ENCODE peak calls at places on chromosomes 4 and X, in eight cellular contexts. One of them, this sample, is unnamed.

GRCh38 chr4:176139518-176139917 is 55.9 kb downstream of the SPATA4 start:
- DNase-seq in bronchial epithelial cell: no peak
- DNase-seq in AG10803: no peak
- DNase-seq in suprapubic skin: no peak
- DNase-seq in cardiac muscle cell: no peak
- DNase-seq in right cardiac atrium: no peak
- DNase-seq in fibroblast of mammary gland: no peak
- DNase-seq in CD4-positive, alpha-beta memory T cell: no peak
- DNase-seq in this sample: no peak

GRCh38 chrX:397575-397974 is 10.9 kb upstream of the PPP2R3B start:
- DNase-seq in cardiac muscle cell: peak
- DNase-seq in AG10803: peak
- DNase-seq in CD4-positive, alpha-beta memory T cell: no peak
- DNase-seq in right cardiac atrium: peak
- DNase-seq in suprapubic skin: no peak
- DNase-seq in fibroblast of mammary gland: peak
- DNase-seq in bronchial epithelial cell: no peak
- DNase-seq in this sample: peak

GRCh38 chr4:156929706-156930105 is 41.9 kb downstream of the PDGFC start:
- DNase-seq in suprapubic skin: no peak
- DNase-seq in fibroblast of mammary gland: peak
- DNase-seq in cardiac muscle cell: no peak
- DNase-seq in AG10803: no peak
- DNase-seq in right cardiac atrium: no peak
- DNase-seq in CD4-positive, alpha-beta memory T cell: no peak
- DNase-seq in bronchial epithelial cell: peak
- DNase-seq in this sample: no peak

GRCh38 chr4:82900016-82900334 is 560 bp upstream of the THAP9 start:
- DNase-seq in right cardiac atrium: no peak
- DNase-seq in suprapubic skin: no peak
- DNase-seq in bronchial epithelial cell: peak
- DNase-seq in fibroblast of mammary gland: no peak
- DNase-seq in AG10803: no peak
- DNase-seq in CD4-positive, alpha-beta memory T cell: no peak
- DNase-seq in cardiac muscle cell: no peak
- DNase-seq in this sample: no peak

GRCh38 chrX:10156199-10157031 is at the start of gene CLCN4:
- DNase-seq in fibroblast of mammary gland: peak
- DNase-seq in cardiac muscle cell: peak
- DNase-seq in right cardiac atrium: peak
- DNase-seq in bronchial epithelial cell: no peak
- DNase-seq in CD4-positive, alpha-beta memory T cell: no peak
- DNase-seq in AG10803: peak
- DNase-seq in suprapubic skin: no peak
- DNase-seq in this sample: peak

GRCh38 chr4:176439611-176440010 is 119.8 kb downstream of the SPCS3 start:
- DNase-seq in CD4-positive, alpha-beta memory T cell: no peak
- DNase-seq in fibroblast of mammary gland: no peak
- DNase-seq in cardiac muscle cell: no peak
- DNase-seq in AG10803: no peak
- DNase-seq in right cardiac atrium: no peak
- DNase-seq in bronchial epithelial cell: no peak
- DNase-seq in suprapubic skin: no peak
- DNase-seq in this sample: no peak

GRCh38 chr4:62740296-62740695 is 1540.2 kb downstream of the ADGRL3 start:
- DNase-seq in AG10803: no peak
- DNase-seq in cardiac muscle cell: no peak
- DNase-seq in right cardiac atrium: no peak
- DNase-seq in fibroblast of mammary gland: no peak
- DNase-seq in CD4-positive, alpha-beta memory T cell: no peak
- DNase-seq in bronchial epithelial cell: no peak
- DNase-seq in suprapubic skin: no peak
- DNase-seq in this sample: no peak

GRCh38 chrX:120753413-120754251 is 122.0 kb downstream of the CT47B1 start:
- DNase-seq in suprapubic skin: no peak
- DNase-seq in right cardiac atrium: no peak
- DNase-seq in bronchial epithelial cell: no peak
- DNase-seq in fibroblast of mammary gland: no peak
- DNase-seq in CD4-positive, alpha-beta memory T cell: no peak
- DNase-seq in AG10803: no peak
- DNase-seq in cardiac muscle cell: no peak
- DNase-seq in this sample: no peak

GRCh38 chr4:177283167-177283566 is 26.5 kb upstream of the NEIL3 start:
- DNase-seq in right cardiac atrium: no peak
- DNase-seq in CD4-positive, alpha-beta memory T cell: no peak
- DNase-seq in fibroblast of mammary gland: peak
- DNase-seq in cardiac muscle cell: no peak
- DNase-seq in suprapubic skin: no peak
- DNase-seq in bronchial epithelial cell: peak
- DNase-seq in AG10803: peak
- DNase-seq in this sample: no peak

GRCh38 chrX:120517936-120518335 is 42.8 kb downstream of the CUL4B start:
- DNase-seq in CD4-positive, alpha-beta memory T cell: no peak
- DNase-seq in suprapubic skin: no peak
- DNase-seq in fibroblast of mammary gland: peak
- DNase-seq in cardiac muscle cell: no peak
- DNase-seq in AG10803: peak
- DNase-seq in right cardiac atrium: no peak
- DNase-seq in bronchial epithelial cell: peak
- DNase-seq in this sample: no peak

GRCh38 chr4:174080361-174080760 is 203.1 kb downstream of the FBXO8 start:
- DNase-seq in bronchial epithelial cell: peak
- DNase-seq in right cardiac atrium: no peak
- DNase-seq in suprapubic skin: no peak
- DNase-seq in CD4-positive, alpha-beta memory T cell: no peak
- DNase-seq in cardiac muscle cell: no peak
- DNase-seq in fibroblast of mammary gland: peak
- DNase-seq in AG10803: peak
- DNase-seq in this sample: no peak

GRCh38 chrX:150680974-150681373 is 12.2 kb upstream of the MTMR1 start:
- DNase-seq in suprapubic skin: no peak
- DNase-seq in AG10803: no peak
- DNase-seq in fibroblast of mammary gland: peak
- DNase-seq in cardiac muscle cell: peak
- DNase-seq in right cardiac atrium: no peak
- DNase-seq in bronchial epithelial cell: peak
- DNase-seq in CD4-positive, alpha-beta memory T cell: no peak
- DNase-seq in this sample: peak

GRCh38 chr4:22743290-22743689 is 50.6 kb downstream of the GBA3 start:
- DNase-seq in right cardiac atrium: no peak
- DNase-seq in suprapubic skin: no peak
- DNase-seq in CD4-positive, alpha-beta memory T cell: no peak
- DNase-seq in cardiac muscle cell: no peak
- DNase-seq in bronchial epithelial cell: no peak
- DNase-seq in AG10803: no peak
- DNase-seq in fibroblast of mammary gland: no peak
- DNase-seq in this sample: no peak

DNA sequence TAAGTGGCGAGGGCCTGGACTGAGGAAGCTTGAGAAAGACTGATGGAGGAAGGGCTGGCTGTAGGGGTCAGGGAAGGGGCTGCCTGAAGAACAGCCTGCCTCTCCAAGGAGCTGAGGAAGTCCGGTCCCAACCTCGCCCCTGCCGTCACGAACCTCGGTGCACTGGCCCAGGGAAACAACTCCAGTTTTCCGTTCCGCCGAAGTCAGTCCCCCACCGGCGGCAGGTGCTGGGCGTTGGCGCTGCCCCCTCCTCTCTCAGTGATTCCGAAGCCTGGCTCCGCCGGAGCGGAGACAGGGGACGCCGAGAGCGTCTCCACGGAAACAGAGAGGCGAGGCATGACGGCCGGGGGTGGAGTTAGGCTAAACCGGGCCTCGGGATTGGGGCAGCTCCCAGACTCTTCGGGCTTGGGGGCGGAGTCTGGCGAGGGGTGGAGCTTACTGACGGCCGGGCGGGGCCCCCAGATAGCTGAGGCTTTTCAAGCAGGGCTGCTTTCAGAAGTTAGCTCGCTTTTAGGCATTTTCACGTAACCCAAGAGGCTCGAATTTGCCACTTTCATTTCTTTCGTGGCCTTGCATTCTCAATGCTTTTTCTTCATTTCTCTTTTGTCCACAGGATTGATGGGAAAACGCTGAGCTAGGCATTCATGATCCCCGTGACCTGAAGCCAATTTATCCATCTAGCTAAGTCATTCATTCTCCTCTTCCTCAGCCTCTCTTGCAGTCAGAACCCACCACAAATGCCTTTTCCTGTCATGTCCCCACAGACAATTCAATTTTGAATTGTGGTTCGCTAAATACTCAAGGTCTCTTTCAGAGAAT is at the start of gene TTC29:
- DNase-seq in suprapubic skin: peak
- DNase-seq in fibroblast of mammary gland: peak
- DNase-seq in bronchial epithelial cell: peak
- DNase-seq in CD4-positive, alpha-beta memory T cell: peak
- DNase-seq in right cardiac atrium: peak
- DNase-seq in AG10803: peak
- DNase-seq in cardiac muscle cell: peak
- DNase-seq in this sample: peak
- H3K4me3 ChIP-seq in suprapubic skin: peak
- H3K4me3 ChIP-seq in fibroblast of mammary gland: peak
- H3K4me3 ChIP-seq in bronchial epithelial cell: peak
- H3K4me3 ChIP-seq in CD4-positive, alpha-beta memory T cell: peak
- H3K4me3 ChIP-seq in right cardiac atrium: peak
- H3K4me3 ChIP-seq in AG10803: peak
- H3K4me3 ChIP-seq in cardiac muscle cell: peak
- H3K4me3 ChIP-seq in this sample: peak

DNA sequence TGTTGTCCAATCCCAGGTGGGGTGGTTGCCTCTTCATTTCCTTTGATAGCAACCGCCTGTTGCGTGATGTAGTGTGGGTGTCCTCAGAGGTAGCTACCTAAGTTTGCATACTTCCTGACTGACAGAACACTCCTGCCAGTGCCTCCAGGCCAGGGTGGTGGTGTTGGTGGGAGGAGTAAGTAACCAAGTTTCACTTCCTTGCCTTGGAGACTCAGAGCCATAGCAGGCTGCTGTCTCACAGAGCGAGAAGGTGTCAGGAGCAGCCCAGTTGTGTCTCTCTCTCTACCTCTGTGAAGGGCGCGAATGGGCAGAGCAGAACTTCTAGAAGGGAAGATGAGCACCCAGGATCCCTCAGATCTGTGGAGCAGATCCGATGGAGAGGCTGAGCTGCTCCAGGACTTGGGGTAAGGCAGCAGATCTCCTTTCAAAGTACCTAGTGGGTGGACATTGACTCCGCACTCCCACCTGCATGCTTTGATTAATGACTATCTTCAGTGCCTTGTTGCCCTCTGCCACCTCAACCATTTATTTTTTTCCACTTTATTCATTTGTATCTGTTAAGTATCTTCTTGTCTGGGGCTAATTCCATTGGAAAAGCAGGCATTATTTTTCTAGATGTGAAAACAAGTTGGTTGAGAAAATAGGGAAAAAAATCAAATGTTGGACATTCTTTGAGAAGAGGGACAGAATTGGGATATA is at the start of gene DAPP1:
- DNase-seq in fibroblast of mammary gland: no peak
- DNase-seq in right cardiac atrium: peak
- DNase-seq in AG10803: no peak
- DNase-seq in CD4-positive, alpha-beta memory T cell: peak
- DNase-seq in cardiac muscle cell: no peak
- DNase-seq in bronchial epithelial cell: peak
- DNase-seq in suprapubic skin: peak
- DNase-seq in this sample: no peak
- H3K4me3 ChIP-seq in fibroblast of mammary gland: no peak
- H3K4me3 ChIP-seq in right cardiac atrium: no peak
- H3K4me3 ChIP-seq in AG10803: no peak
- H3K4me3 ChIP-seq in CD4-positive, alpha-beta memory T cell: peak
- H3K4me3 ChIP-seq in cardiac muscle cell: no peak
- H3K4me3 ChIP-seq in bronchial epithelial cell: peak
- H3K4me3 ChIP-seq in suprapubic skin: peak
- H3K4me3 ChIP-seq in this sample: no peak

DNA sequence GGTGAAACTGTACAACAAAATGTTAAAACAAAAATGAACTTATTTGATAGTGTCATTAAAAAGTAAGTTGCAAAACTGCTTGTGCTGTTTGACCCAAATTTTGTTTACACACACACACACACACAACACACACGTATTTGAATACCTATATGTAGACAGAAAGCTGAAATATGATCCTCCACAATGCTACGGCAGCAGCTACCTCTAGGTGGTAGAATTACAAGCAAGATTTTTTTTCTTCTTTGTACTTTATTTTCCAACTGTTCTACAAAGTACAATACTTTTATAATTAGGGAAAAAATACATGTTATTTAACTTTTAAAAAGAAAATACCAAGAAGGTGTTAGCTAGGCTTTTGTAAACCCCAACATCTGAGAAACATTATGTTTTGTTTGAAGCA is 1.2 kb downstream of the CYTL1 start:
- DNase-seq in CD4-positive, alpha-beta memory T cell: no peak
- DNase-seq in cardiac muscle cell: no peak
- DNase-seq in AG10803: no peak
- DNase-seq in suprapubic skin: no peak
- DNase-seq in bronchial epithelial cell: no peak
- DNase-seq in right cardiac atrium: no peak
- DNase-seq in fibroblast of mammary gland: no peak
- DNase-seq in this sample: no peak
- H3K4me3 ChIP-seq in CD4-positive, alpha-beta memory T cell: no peak
- H3K4me3 ChIP-seq in cardiac muscle cell: no peak
- H3K4me3 ChIP-seq in AG10803: no peak
- H3K4me3 ChIP-seq in suprapubic skin: no peak
- H3K4me3 ChIP-seq in bronchial epithelial cell: no peak
- H3K4me3 ChIP-seq in right cardiac atrium: no peak
- H3K4me3 ChIP-seq in fibroblast of mammary gland: no peak
- H3K4me3 ChIP-seq in this sample: no peak

GRCh38 chrX:68832516-68833447 is 4.0 kb downstream of the EFNB1 start:
- DNase-seq in CD4-positive, alpha-beta memory T cell: no peak
- DNase-seq in right cardiac atrium: no peak
- DNase-seq in fibroblast of mammary gland: no peak
- DNase-seq in cardiac muscle cell: no peak
- DNase-seq in bronchial epithelial cell: no peak
- DNase-seq in AG10803: no peak
- DNase-seq in suprapubic skin: peak
- DNase-seq in this sample: peak
- H3K4me3 ChIP-seq in CD4-positive, alpha-beta memory T cell: no peak
- H3K4me3 ChIP-seq in right cardiac atrium: peak
- H3K4me3 ChIP-seq in fibroblast of mammary gland: peak
- H3K4me3 ChIP-seq in cardiac muscle cell: peak
- H3K4me3 ChIP-seq in bronchial epithelial cell: peak
- H3K4me3 ChIP-seq in AG10803: no peak
- H3K4me3 ChIP-seq in suprapubic skin: peak
- H3K4me3 ChIP-seq in this sample: peak